ENCODE peak calls at places on chromosomes 4 and X, in seven cellular contexts. R is fibroblast of the conjunctiva; U is stimulated activated naive CD8-positive, alpha-beta T cell treated with anti-CD3 and anti-CD28 coated beads, Interleukin-15, Interleukin-2, amounts not matched to agents 100 U/mL and 50 U/mL, for 24 hours; T is HEK293T; G is OCI-LY7; I is heart right ventricle; K is cardiac fibroblast. S is an unnamed sample.

GRCh38 chr4:16032382-16032743 is 51.5 kb downstream of the PROM1 start:
- DNase-seq in I (no peak), G (no peak), R (no peak), K (no peak), T (no peak), U (no peak), S (no peak)

GRCh38 chr4:184804621-184805020 is 21.1 kb downstream of the ACSL1 start:
- DNase-seq in I (no peak), U (no peak), R (no peak), K (no peak), G (no peak), T (no peak), S (no peak)

GRCh38 chr4:7854697-7855370 is 84.8 kb downstream of the AFAP1 start:
- DNase-seq in T (no peak), G (no peak), U (peak), I (no peak), R (no peak), K (no peak), S (peak)

GRCh38 chr4:75004755-75005668 is 72.1 kb downstream of the PARM1 start:
- DNase-seq in K (peak), R (no peak), T (no peak), U (no peak), I (no peak), G (no peak), S (no peak)

GRCh38 chrX:44400588-44400987 is 57.1 kb upstream of the EFHC2 start:
- DNase-seq in K (peak), R (peak), U (peak), I (no peak), T (no peak), G (no peak), S (peak)

GRCh38 chr4:168585168-168586091 is 88.6 kb downstream of the PALLD start:
- DNase-seq in R (peak), G (peak), K (peak), U (peak), T (peak), I (peak), S (peak)

GRCh38 chr4:183099537-183100297 is 660 bp downstream of the WWC2 start:
- DNase-seq in U (peak), I (peak), T (peak), K (no peak), G (no peak), R (no peak), S (peak)

GRCh38 chr4:8303485-8304281 is 34.1 kb downstream of the HTRA3 start:
- DNase-seq in I (no peak), U (no peak), G (no peak), R (peak), K (peak), T (no peak), S (no peak)

GRCh38 chr4:168200685-168201084 is 108.3 kb downstream of the ANXA10 start:
- DNase-seq in G (no peak), U (no peak), K (no peak), R (no peak), I (no peak), T (no peak), S (no peak)

GRCh38 chr4:113410686-113411085 is 350.9 kb downstream of the CAMK2D start:
- DNase-seq in G (peak), T (no peak), K (no peak), U (no peak), I (no peak), R (no peak), S (no peak)

GRCh38 chr4:103012594-103012993 is 6.9 kb downstream of the SLC9B1 start:
- DNase-seq in I (no peak), G (no peak), K (peak), T (no peak), R (no peak), U (no peak), S (no peak)

GRCh38 chr4:168598191-168598590 is 101.3 kb downstream of the PALLD start:
- DNase-seq in K (peak), U (no peak), G (no peak), T (no peak), R (no peak), I (no peak), S (no peak)

GRCh38 chrX:38129366-38129765 is 91.3 kb downstream of the SRPX start:
- DNase-seq in I (no peak), R (no peak), U (no peak), T (no peak), K (no peak), G (no peak), S (no peak)

GRCh38 chr4:145709843-145710242 is 29.9 kb downstream of the C4orf51 start:
- DNase-seq in U (no peak), T (no peak), I (no peak), R (peak), G (no peak), K (no peak), S (peak)

GRCh38 chr4:146582864-146583263 is 55.8 kb upstream of the POU4F2 start:
- DNase-seq in I (no peak), R (no peak), G (no peak), U (no peak), T (no peak), K (no peak), S (no peak)

GRCh38 chr4:145044341-145044740 is 53.7 kb downstream of the ANAPC10 start:
- DNase-seq in I (no peak), T (no peak), U (no peak), K (no peak), R (no peak), G (no peak), S (no peak)

GRCh38 chrX:41542151-41542935 is 95.2 kb downstream of the NYX start:
- DNase-seq in K (no peak), T (no peak), I (no peak), U (no peak), R (no peak), G (no peak), S (no peak)

GRCh38 chrX:132092439-132093065 is 35.3 kb downstream of the FRMD7 start:
- DNase-seq in R (peak), K (peak), U (peak), I (no peak), T (peak), G (peak), S (peak)

GRCh38 chr4:138056541-138056940 is 185.6 kb downstream of the SLC7A11 start:
- DNase-seq in K (no peak), I (no peak), U (no peak), T (no peak), G (no peak), R (no peak), S (no peak)

GRCh38 chrX:38770152-38770551 is 31.1 kb upstream of the MID1IP1 start:
- DNase-seq in I (no peak), K (no peak), R (no peak), G (no peak), T (no peak), U (no peak), S (no peak)

GRCh38 chrX:29617725-29618124 is 597.6 kb upstream of the MAGEB2 start:
- DNase-seq in I (no peak), G (no peak), T (peak), R (no peak), U (no peak), K (peak), S (no peak)

GRCh38 chr4:37802068-37802666 is 24.3 kb upstream of the PGM2 start:
- DNase-seq in U (no peak), G (peak), T (peak), R (no peak), K (peak), I (no peak), S (no peak)

GRCh38 chr4:8607603-8608481 is 15.3 kb downstream of the CPZ start:
- DNase-seq in I (peak), G (peak), U (peak), K (peak), T (peak), R (no peak), S (peak)

GRCh38 chr4:56692576-56692975 is 11.5 kb upstream of the HOPX start:
- DNase-seq in G (no peak), T (no peak), I (no peak), R (no peak), K (no peak), U (no peak), S (no peak)

GRCh38 chr4:24662065-24662464 is 77.7 kb upstream of the DHX15 start:
- DNase-seq in U (no peak), R (no peak), K (no peak), G (no peak), I (no peak), T (no peak), S (no peak)

GRCh38 chrX:149517308-149517707 is 12.2 kb upstream of the IDS start:
- DNase-seq in I (no peak), G (no peak), K (no peak), R (no peak), U (no peak), T (no peak), S (no peak)

GRCh38 chr4:84606645-84607044 is 23.7 kb downstream of the CDS1 start:
- DNase-seq in I (no peak), G (no peak), K (no peak), U (no peak), R (no peak), T (no peak), S (no peak)

GRCh38 chr4:140150636-140150885 is 3.4 kb downstream of the MAML3 start:
- DNase-seq in I (no peak), K (no peak), G (no peak), R (no peak), U (no peak), T (no peak), S (peak)

GRCh38 chr4:82561745-82562552 is at the start of gene TMEM150C:
- DNase-seq in R (no peak), U (peak), I (peak), T (peak), G (no peak), K (peak), S (no peak)

GRCh38 chr4:78648639-78649363 is 97.2 kb downstream of the ANXA3 start:
- DNase-seq in T (no peak), U (no peak), G (no peak), K (no peak), I (no peak), R (no peak), S (no peak)

GRCh38 chr4:186192068-186192751 is 843 bp downstream of the CYP4V2 start:
- DNase-seq in K (peak), I (no peak), U (peak), T (peak), R (no peak), G (peak), S (peak)

GRCh38 chr4:184274288-184274951 is 56.7 kb upstream of the ENPP6 start:
- DNase-seq in R (no peak), U (no peak), K (no peak), T (no peak), I (no peak), G (no peak), S (no peak)

GRCh38 chrX:73563740-73564073 is 710 bp downstream of the CHIC1 start:
- DNase-seq in U (no peak), G (no peak), K (peak), R (no peak), I (no peak), T (peak), S (no peak)

GRCh38 chr4:147777456-147778091 is 45.7 kb downstream of the ARHGAP10 start:
- DNase-seq in K (no peak), R (no peak), T (no peak), U (no peak), G (no peak), I (no peak), S (no peak)

GRCh38 chr4:69098470-69098869 is 2.2 kb downstream of the UGT2B7 start:
- DNase-seq in R (no peak), T (no peak), G (no peak), K (no peak), I (no peak), U (no peak), S (no peak)

GRCh38 chr4:24912252-24913098 is at the start of gene CCDC149:
- DNase-seq in T (no peak), I (peak), U (peak), K (peak), R (no peak), G (no peak), S (no peak)

GRCh38 chr4:47342796-47343195 is 120.7 kb downstream of the COMMD8 start:
- DNase-seq in R (no peak), U (no peak), K (no peak), G (no peak), T (no peak), I (no peak), S (no peak)

GRCh38 chr4:86367577-86367976 is 7.7 kb upstream of the MAPK10 start:
- DNase-seq in R (peak), K (peak), T (no peak), U (no peak), I (no peak), G (no peak), S (no peak)

S was measured in activated CD4-positive, alpha-beta memory T cell treated with anti-CD3 and anti-CD28 coated beads for 36 hours.